ENCODE peak calls at places on chromosomes 5 and 9, in seven cellular contexts. Y, V, W, N, I, H and E are unnamed samples.

GRCh38 chr9:29439961-29440360 is 1866.7 kb upstream of the C9orf72 start:
- DNase-seq in W (peak), V (no peak), I (peak), N (no peak), H (peak), Y (no peak), E (no peak)

GRCh38 chr5:55308254-55308836 is 556 bp downstream of the MTREX start:
- DNase-seq in H (no peak), N (peak), V (peak), W (no peak), Y (peak), I (peak), E (no peak)

GRCh38 chr9:23153058-23153457 is 673.0 kb downstream of the ELAVL2 start:
- DNase-seq in N (no peak), W (no peak), H (no peak), I (no peak), V (peak), Y (no peak), E (peak)

GRCh38 chr5:32506251-32506661 is 61.7 kb upstream of the ZFR start:
- DNase-seq in I (no peak), V (peak), Y (no peak), W (no peak), N (peak), H (peak), E (no peak)

GRCh38 chr9:69637193-69637592 is 35.0 kb downstream of the APBA1 start:
- DNase-seq in V (peak), H (no peak), Y (no peak), N (no peak), I (peak), W (no peak), E (no peak)

GRCh38 chr5:136525546-136525945 is 160.2 kb upstream of the TRPC7 start:
- DNase-seq in H (no peak), I (no peak), W (no peak), V (no peak), Y (no peak), N (no peak), E (no peak)

GRCh38 chr9:114732842-114733241 is 50.9 kb upstream of the TEX48 start:
- DNase-seq in I (peak), V (peak), W (no peak), N (peak), Y (peak), H (peak), E (no peak)

GRCh38 chr9:103193992-103194391 is 198.9 kb downstream of the CYLC2 start:
- DNase-seq in I (no peak), N (no peak), W (no peak), V (no peak), H (no peak), Y (no peak), E (no peak)

GRCh38 chr5:117333011-117333410 is 758.4 kb upstream of the SEMA6A start:
- DNase-seq in Y (no peak), H (no peak), V (no peak), W (no peak), I (no peak), N (no peak), E (no peak)

GRCh38 chr5:1540166-1540565 is 16.4 kb upstream of the LPCAT1 start:
- DNase-seq in I (no peak), W (no peak), N (no peak), Y (no peak), H (no peak), V (no peak), E (no peak)

GRCh38 chr9:107638922-107639321 is 149.4 kb upstream of the KLF4 start:
- DNase-seq in Y (no peak), H (no peak), N (peak), I (peak), V (peak), W (no peak), E (no peak)

GRCh38 chr5:164860896-164861295 is 1355.5 kb downstream of the MAT2B start:
- DNase-seq in Y (no peak), H (no peak), W (no peak), I (no peak), N (no peak), V (no peak), E (no peak)

GRCh38 chr5:148808864-148809642 is 17.4 kb upstream of the ADRB2 start:
- DNase-seq in I (no peak), V (no peak), H (peak), W (no peak), N (no peak), Y (no peak), E (no peak)
- H3K4me2 ChIP-seq in I (no peak), V (no peak), H (peak), W (no peak), N (peak), Y (peak), E (no peak)

DNA sequence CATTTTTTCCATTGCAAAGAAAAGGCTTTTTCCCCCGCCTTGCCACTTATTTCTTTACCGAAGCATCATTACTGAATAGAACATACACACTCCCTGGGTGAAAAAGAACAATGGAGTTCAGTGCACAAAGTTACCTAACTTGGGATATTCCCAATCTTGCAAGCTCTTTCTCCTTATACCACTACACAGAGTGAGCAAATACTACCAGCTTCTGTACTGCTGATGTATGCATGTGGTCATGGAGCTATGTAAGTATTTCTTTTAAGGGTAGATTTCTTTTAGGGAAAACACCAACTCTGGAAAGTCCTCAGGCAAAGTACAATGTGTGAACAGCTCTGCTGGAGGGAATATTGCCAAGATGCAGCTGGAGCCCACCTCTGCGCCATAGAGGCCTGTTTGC is 81.1 kb downstream of the AOPEP start:
- DNase-seq in V (no peak), I (peak), N (peak), W (no peak), H (no peak), Y (no peak), E (no peak)
- H3K4me2 ChIP-seq in V (no peak), I (no peak), N (no peak), W (no peak), H (no peak), Y (peak), E (no peak)

DNA sequence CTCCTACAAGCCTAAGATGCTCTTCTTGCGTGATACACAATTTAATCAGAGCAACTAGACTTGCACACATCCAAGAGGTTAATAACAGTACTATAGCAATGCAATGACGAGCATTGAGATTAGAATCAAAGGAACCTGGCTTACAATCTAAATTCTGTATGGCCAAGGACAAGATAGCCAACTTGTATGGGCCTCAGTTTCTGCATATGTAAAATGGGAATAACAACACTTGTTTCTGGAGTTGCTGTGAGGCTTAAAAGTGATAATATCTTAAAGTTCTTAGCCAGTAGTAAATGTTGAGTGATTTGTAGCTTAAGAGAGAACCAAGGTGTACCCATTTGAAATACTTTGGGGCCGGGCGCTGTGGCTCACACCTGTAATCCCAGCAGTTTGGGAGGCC is 2.2 kb upstream of the PUM3 start:
- DNase-seq in W (no peak), N (no peak), V (no peak), Y (no peak), I (no peak), H (no peak), E (no peak)
- H3K4me2 ChIP-seq in W (no peak), N (no peak), V (no peak), Y (no peak), I (no peak), H (no peak), E (no peak)

GRCh38 chr9:85516976-85517637 is 224.6 kb downstream of the AGTPBP1 start:
- DNase-seq in W (peak), Y (no peak), N (no peak), I (no peak), V (peak), H (peak), E (no peak)
- H3K4me2 ChIP-seq in W (peak), Y (no peak), N (no peak), I (no peak), V (no peak), H (no peak), E (no peak)

GRCh38 chr5:135069016-135069770 is 35.2 kb upstream of the PITX1 start:
- DNase-seq in I (no peak), W (no peak), Y (no peak), N (no peak), V (no peak), H (no peak), E (no peak)
- H3K4me2 ChIP-seq in I (no peak), W (no peak), Y (no peak), N (no peak), V (no peak), H (no peak), E (no peak)